ENCODE peak calls at places on chromosomes 4 and X, in seven cellular contexts. B, M, F, Q, C, H and Y are unnamed samples.

GRCh38 chr4:121846662-121847061 is 23.0 kb upstream of the CCNA2 start:
- DNase-seq in B (no peak), M (no peak), F (no peak), Q (no peak), C (no peak), H (no peak), Y (no peak)

GRCh38 chr4:302381-302780 is 2.9 kb downstream of the ZNF732 start:
- DNase-seq in B (no peak), M (no peak), F (no peak), Q (no peak), C (no peak), H (no peak), Y (no peak)

GRCh38 chrX:34638116-34638515 is 19.0 kb downstream of the TMEM47 start:
- DNase-seq in B (no peak), M (peak), F (peak), Q (no peak), C (no peak), H (no peak), Y (no peak)

GRCh38 chr4:126004936-126005335 is 690.2 kb downstream of the FAT4 start:
- DNase-seq in B (no peak), M (no peak), F (peak), Q (no peak), C (no peak), H (no peak), Y (no peak)

GRCh38 chrX:37672563-37672962 is 13.0 kb upstream of the XK start:
- DNase-seq in B (no peak), M (no peak), F (no peak), Q (no peak), C (no peak), H (no peak), Y (no peak)

GRCh38 chr4:47968847-47969246 is 47.6 kb downstream of the CNGA1 start:
- DNase-seq in B (no peak), M (no peak), F (no peak), Q (no peak), C (no peak), H (no peak), Y (no peak)

GRCh38 chr4:84455697-84456096 is 43.4 kb downstream of the NKX6-1 start:
- DNase-seq in B (no peak), M (no peak), F (no peak), Q (no peak), C (no peak), H (no peak), Y (no peak)

GRCh38 chr4:8189551-8190466 is 9.3 kb upstream of the SH3TC1 start:
- DNase-seq in B (no peak), M (no peak), F (no peak), Q (no peak), C (no peak), H (no peak), Y (peak)

GRCh38 chrX:119826399-119826959 is 26.3 kb downstream of the UPF3B start:
- DNase-seq in B (no peak), M (no peak), F (no peak), Q (no peak), C (no peak), H (no peak), Y (no peak)

GRCh38 chr4:96786306-96786705 is 946.4 kb downstream of the PDHA2 start:
- DNase-seq in B (no peak), M (no peak), F (peak), Q (no peak), C (no peak), H (no peak), Y (no peak)

GRCh38 chr4:86757468-86757867 is 91.7 kb downstream of the SLC10A6 start:
- DNase-seq in B (no peak), M (no peak), F (no peak), Q (no peak), C (no peak), H (no peak), Y (no peak)

GRCh38 chrX:12946838-12947544 is 27.9 kb upstream of the TMSB4X start:
- DNase-seq in B (peak), M (peak), F (peak), Q (no peak), C (peak), H (peak), Y (no peak)

GRCh38 chr4:77621254-77621653 is 15.6 kb downstream of the CXCL13 start:
- DNase-seq in B (no peak), M (no peak), F (no peak), Q (no peak), C (no peak), H (no peak), Y (no peak)

GRCh38 chrX:110002300-110003166 is at the start of gene TMEM164:
- DNase-seq in B (peak), M (peak), F (peak), Q (peak), C (peak), H (peak), Y (peak)

GRCh38 chr4:95108883-95109421 is 351.2 kb downstream of the BMPR1B start:
- DNase-seq in B (no peak), M (no peak), F (no peak), Q (no peak), C (no peak), H (no peak), Y (no peak)

GRCh38 chrX:2504706-2505332 is 4.0 kb upstream of the DHRSX start:
- DNase-seq in B (peak), M (no peak), F (no peak), Q (no peak), C (no peak), H (no peak), Y (no peak)

GRCh38 chr4:10951306-10951705 is 266.7 kb upstream of the CLNK start:
- DNase-seq in B (no peak), M (no peak), F (no peak), Q (no peak), C (no peak), H (no peak), Y (no peak)

GRCh38 chr4:147836807-147837206 is 104.9 kb downstream of the ARHGAP10 start:
- DNase-seq in B (no peak), M (no peak), F (no peak), Q (no peak), C (no peak), H (no peak), Y (no peak)

GRCh38 chrX:1486749-1487361 is 34.1 kb upstream of the ASMTL start:
- DNase-seq in B (no peak), M (no peak), F (no peak), Q (no peak), C (no peak), H (no peak), Y (no peak)

GRCh38 chr4:98765771-98766170 is 107.4 kb upstream of the TSPAN5 start:
- DNase-seq in B (no peak), M (no peak), F (no peak), Q (no peak), C (no peak), H (no peak), Y (no peak)

GRCh38 chr4:110294165-110294564 is 95.8 kb upstream of the ELOVL6 start:
- DNase-seq in B (no peak), M (no peak), F (no peak), Q (no peak), C (no peak), H (no peak), Y (no peak)

GRCh38 chr4:156558365-156559025 is 413.1 kb downstream of the PDGFC start:
- DNase-seq in B (no peak), M (no peak), F (no peak), Q (no peak), C (no peak), H (no peak), Y (no peak)

GRCh38 chrX:116198810-116199209 is 28.3 kb downstream of the AGTR2 start:
- DNase-seq in B (no peak), M (peak), F (no peak), Q (no peak), C (no peak), H (no peak), Y (no peak)

GRCh38 chrX:37347420-37347819 is 1.7 kb upstream of the PRRG1 start:
- DNase-seq in B (no peak), M (peak), F (peak), Q (no peak), C (no peak), H (no peak), Y (no peak)

GRCh38 chrX:3204606-3205005 is 141.8 kb downstream of the MXRA5 start:
- DNase-seq in B (no peak), M (no peak), F (no peak), Q (no peak), C (no peak), H (no peak), Y (no peak)

GRCh38 chr4:113064244-113064643 is 14.8 kb downstream of the ANK2 start:
- DNase-seq in B (no peak), M (no peak), F (peak), Q (no peak), C (no peak), H (no peak), Y (no peak)

GRCh38 chr4:64784125-64784524 is 374.9 kb upstream of the TECRL start:
- DNase-seq in B (no peak), M (no peak), F (no peak), Q (no peak), C (no peak), H (no peak), Y (no peak)

GRCh38 chr4:182885738-182886077 is 31.5 kb downstream of the DCTD start:
- DNase-seq in B (no peak), M (no peak), F (no peak), Q (no peak), C (no peak), H (no peak), Y (no peak)

GRCh38 chr4:140096921-140097320 is 57.1 kb downstream of the MAML3 start:
- DNase-seq in B (no peak), M (no peak), F (no peak), Q (no peak), C (no peak), H (no peak), Y (no peak)

GRCh38 chr4:10078481-10079233 is 37.9 kb downstream of the WDR1 start:
- DNase-seq in B (no peak), M (no peak), F (no peak), Q (no peak), C (no peak), H (no peak), Y (peak)